ENCODE peak calls at places on chromosomes 11 and 22, in nine cellular contexts. S is ovary; X is fibroblast of the aortic adventitia; R is CD8-positive, alpha-beta T cell; N is left ventricle myocardium inferior; E is cardiac fibroblast; F is astrocyte of the spinal cord; Z is AG04450; M is IMR-90. O is an unnamed sample.

GRCh38 chr22:30191049-30191701 is 55.4 kb downstream of the LIF start:
- DNase-seq in N (no peak), S (no peak), E (no peak), Z (no peak), R (no peak), X (peak), M (peak), F (no peak), O (no peak)

GRCh38 chr11:36509265-36509664 is 807 bp downstream of the TRAF6 start:
- DNase-seq in E (peak), R (no peak), F (peak), Z (no peak), S (no peak), M (peak), X (peak), N (no peak), O (no peak)

GRCh38 chr11:2674681-2675131 is 25.1 kb downstream of the KCNQ1OT1 start:
- DNase-seq in X (peak), E (no peak), M (no peak), Z (no peak), F (no peak), R (no peak), N (no peak), S (peak), O (no peak)

GRCh38 chr11:62593434-62594044 is 2.2 kb upstream of the TUT1 start:
- DNase-seq in E (peak), R (peak), M (peak), S (peak), N (peak), F (peak), Z (peak), X (peak), O (peak)

GRCh38 chr11:2300936-2301630 is 635 bp downstream of the C11orf21 start:
- DNase-seq in F (no peak), M (no peak), X (no peak), R (no peak), S (no peak), E (no peak), N (no peak), Z (no peak), O (no peak)

GRCh38 chr11:33015621-33016551 is at the start of gene DEPDC7:
- DNase-seq in Z (peak), R (peak), N (peak), S (peak), X (peak), F (peak), E (peak), M (peak), O (peak)

GRCh38 chr11:105618343-105618955 is 8.6 kb downstream of the GRIA4 start:
- DNase-seq in E (no peak), R (no peak), Z (no peak), S (no peak), F (no peak), N (no peak), M (peak), X (no peak), O (peak)

GRCh38 chr11:70352601-70353000 is 45.7 kb upstream of the CTTN start:
- DNase-seq in Z (no peak), N (no peak), M (no peak), R (no peak), E (no peak), S (peak), F (no peak), X (no peak), O (no peak)

GRCh38 chr11:6391548-6392134 is 1.4 kb downstream of the SMPD1 start:
- DNase-seq in F (no peak), S (no peak), N (no peak), Z (no peak), X (no peak), E (no peak), M (no peak), R (no peak), O (no peak)

GRCh38 chr11:119933164-119933563 is 204.2 kb upstream of the NECTIN1 start:
- DNase-seq in R (no peak), S (no peak), N (no peak), E (no peak), Z (no peak), X (no peak), F (no peak), M (no peak), O (no peak)

GRCh38 chr22:44575344-44576268 is 77.6 kb upstream of the RTL6 start:
- DNase-seq in M (no peak), Z (no peak), R (no peak), N (no peak), E (no peak), F (no peak), S (peak), X (no peak), O (no peak)

GRCh38 chr22:21977814-21978213 is 4.8 kb downstream of the TOP3B start:
- DNase-seq in F (no peak), N (no peak), X (no peak), E (no peak), M (no peak), R (no peak), S (no peak), Z (no peak), O (no peak)

GRCh38 chr22:47567741-47568140 is 805.3 kb downstream of the TBC1D22A start:
- DNase-seq in X (no peak), M (no peak), F (no peak), N (no peak), Z (no peak), R (no peak), E (no peak), S (no peak), O (no peak)

GRCh38 chr11:77558380-77558779 is 31.4 kb upstream of the AQP11 start:
- DNase-seq in E (peak), F (no peak), M (no peak), X (no peak), R (no peak), Z (no peak), N (no peak), S (no peak), O (no peak)

GRCh38 chr11:78030429-78031325 is 7.6 kb upstream of the KCTD14 start:
- DNase-seq in S (no peak), R (no peak), N (peak), M (peak), X (peak), E (peak), F (peak), Z (no peak), O (peak)

GRCh38 chr11:6682591-6682935 is 577 bp downstream of the MRPL17 start:
- DNase-seq in Z (no peak), R (no peak), E (no peak), N (no peak), X (no peak), S (no peak), M (no peak), F (no peak), O (no peak)

GRCh38 chr22:35400335-35400680 is 368 bp downstream of the MCM5 start:
- DNase-seq in R (no peak), X (no peak), Z (no peak), N (no peak), M (no peak), E (no peak), S (no peak), F (no peak), O (no peak)

GRCh38 chr11:117273550-117274289 is 17.4 kb upstream of the BACE1-AS start:
- DNase-seq in X (peak), Z (peak), M (peak), F (peak), R (no peak), E (peak), N (no peak), S (no peak), O (no peak)

GRCh38 chr11:88695701-88696414 is 358.3 kb upstream of the CTSC start:
- DNase-seq in M (no peak), F (no peak), Z (no peak), X (no peak), R (no peak), N (no peak), S (no peak), E (no peak), O (no peak)

GRCh38 chr11:90558328-90558865 is 335.5 kb upstream of the CHORDC1 start:
- DNase-seq in S (no peak), F (no peak), M (no peak), Z (no peak), E (no peak), X (no peak), R (no peak), N (no peak), O (no peak)

GRCh38 chr22:23100124-23100801 is 29.9 kb downstream of the GNAZ start:
- DNase-seq in R (no peak), S (no peak), X (no peak), Z (no peak), M (no peak), N (no peak), E (no peak), F (no peak), O (no peak)

DNA sequence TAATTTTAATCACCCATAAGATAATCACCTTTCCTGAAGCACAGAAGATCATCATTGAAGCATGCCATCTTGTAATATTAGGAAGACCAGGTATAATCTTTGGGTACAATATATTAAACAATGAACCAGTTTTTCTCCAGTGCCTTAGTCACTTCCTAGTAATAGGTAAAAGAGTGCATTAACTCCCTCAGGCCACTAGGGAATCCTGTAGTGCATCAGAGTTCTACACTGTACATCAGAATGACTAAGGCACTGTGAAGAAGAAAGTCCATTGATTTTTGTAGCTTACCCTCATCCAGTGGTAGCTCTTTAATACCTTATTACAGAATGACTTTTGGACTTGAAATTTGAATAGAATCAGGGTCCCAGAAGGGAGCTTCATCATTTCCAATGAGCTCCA is 4.5 kb downstream of the C11orf87 start:
- DNase-seq in S (no peak), R (no peak), E (peak), F (no peak), M (no peak), X (no peak), Z (no peak), N (no peak), O (no peak)
- TF ChIP-seq CTCF in S (no peak), R (no peak), E (peak), F (peak), M (peak), X (peak), Z (peak), N (peak), O (no peak)

DNA sequence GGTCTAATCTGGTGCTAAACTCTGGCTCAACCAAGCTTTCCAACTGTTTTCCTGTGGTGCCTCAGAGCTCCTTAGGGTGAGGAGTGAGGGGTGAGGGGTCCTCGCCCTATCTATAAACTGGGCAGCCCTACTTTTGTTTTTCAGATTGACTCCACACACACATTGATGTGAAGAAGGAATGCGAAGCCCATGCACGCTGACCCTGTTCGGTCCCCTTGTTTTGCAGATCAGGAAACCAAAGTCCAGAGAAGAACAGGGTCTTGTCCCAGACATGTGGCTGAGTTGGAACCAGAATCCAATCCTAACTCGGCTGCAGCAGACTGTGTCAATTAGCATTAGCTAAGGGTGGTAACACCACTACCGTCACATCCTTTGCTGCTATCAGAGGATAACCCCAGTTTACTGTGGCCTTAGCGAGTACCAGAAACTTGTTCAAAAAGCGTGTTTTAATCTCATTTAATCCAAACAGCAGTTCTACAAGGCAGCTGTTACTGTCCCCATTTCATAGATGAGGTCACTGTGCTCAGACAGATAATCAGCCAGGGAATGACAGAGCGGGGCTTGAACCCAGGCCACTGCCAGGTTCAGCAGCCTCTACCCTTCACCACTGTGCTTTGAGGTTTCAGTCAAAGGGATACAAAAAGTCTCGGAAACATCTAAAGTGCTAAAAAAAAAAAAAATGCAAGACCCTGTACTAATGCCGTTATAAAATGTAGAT is 145.3 kb upstream of the SYT13 start:
- DNase-seq in N (no peak), X (no peak), R (no peak), M (no peak), E (no peak), Z (no peak), S (no peak), F (no peak), O (no peak)
- H3K4me3 ChIP-seq in N (no peak), X (no peak), R (no peak), M (no peak), E (no peak), Z (no peak), S (no peak), F (no peak), O (no peak)

DNA sequence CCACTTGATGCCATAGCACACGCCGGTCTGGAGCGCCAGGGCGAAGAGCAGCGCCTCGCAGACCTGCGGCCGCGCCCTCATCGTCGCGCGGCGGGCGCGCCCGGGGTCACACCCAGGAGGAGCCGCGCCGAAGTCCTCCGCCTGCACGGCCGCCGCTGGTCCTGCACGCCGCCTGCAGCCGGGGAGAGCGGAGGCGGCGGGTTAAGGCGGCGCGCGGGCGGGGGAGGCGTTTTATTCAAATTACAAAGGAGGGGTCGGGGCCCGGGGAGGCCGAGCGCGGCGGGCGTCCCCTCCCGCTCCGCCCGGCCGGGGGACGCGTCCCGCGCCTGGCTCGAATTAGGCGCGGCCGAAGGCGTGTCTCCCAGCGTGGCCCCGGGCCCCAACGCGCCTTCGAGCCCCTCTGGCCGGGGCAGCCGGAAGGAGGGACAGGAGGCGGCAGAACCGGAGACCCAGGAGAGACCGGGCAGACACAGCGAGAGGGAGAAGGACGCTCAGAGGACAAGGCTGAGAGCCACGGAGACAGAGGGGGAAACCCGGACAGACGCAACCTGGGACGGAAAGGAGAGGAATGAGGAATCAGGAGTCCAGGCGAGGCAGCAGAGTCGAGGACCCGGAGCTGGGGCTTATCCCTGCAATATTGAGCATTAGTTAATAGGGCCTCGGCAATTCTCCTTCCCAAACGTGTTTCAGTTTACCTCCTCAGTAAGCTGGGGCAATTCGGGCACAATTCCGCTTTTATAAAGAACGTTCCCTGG is at the start of gene WNT11:
- DNase-seq in E (peak), M (no peak), X (peak), S (peak), Z (no peak), R (no peak), N (peak), F (peak), O (no peak)
- TF ChIP-seq CTCF in E (no peak), M (no peak), X (no peak), S (no peak), Z (no peak), R (no peak), N (no peak), F (no peak), O (no peak)

GRCh38 chr11:8061555-8062428 is 19.2 kb upstream of the TUB start:
- DNase-seq in Z (no peak), R (no peak), N (no peak), M (no peak), X (no peak), S (no peak), F (no peak), E (no peak), O (no peak)

GRCh38 chr11:8062781-8063257 is 18.2 kb upstream of the TUB start:
- DNase-seq in R (no peak), M (no peak), F (no peak), Z (no peak), E (no peak), S (no peak), N (no peak), X (no peak), O (no peak)

GRCh38 chr11:8065031-8065430 is 16.0 kb upstream of the TUB start:
- DNase-seq in E (no peak), R (no peak), X (no peak), M (no peak), N (no peak), F (no peak), S (no peak), Z (no peak), O (no peak)

GRCh38 chr11:8060801-8061554 is 20.0 kb upstream of the TUB start:
- DNase-seq in X (peak), R (no peak), N (no peak), M (peak), S (no peak), F (peak), Z (peak), E (peak), O (no peak)

GRCh38 chr11:8063319-8063718 is 17.7 kb upstream of the TUB start:
- DNase-seq in Z (no peak), F (no peak), E (peak), M (peak), S (peak), R (no peak), X (peak), N (no peak), O (no peak)
- H3K4me3 ChIP-seq in Z (no peak), F (no peak), E (no peak), M (no peak), S (no peak), R (no peak), X (no peak), N (peak), O (no peak)

GRCh38 chr11:22042081-22042480 is 150.8 kb upstream of the ANO5 start:
- DNase-seq in S (no peak), R (no peak), E (no peak), F (no peak), N (no peak), M (no peak), X (no peak), Z (no peak), O (no peak)
- TF ChIP-seq CTCF in S (no peak), R (no peak), E (no peak), F (no peak), N (no peak), M (no peak), X (no peak), Z (no peak), O (no peak)

GRCh38 chr11:75151346-75152047 is 590 bp downstream of the SLCO2B1 start:
- DNase-seq in E (no peak), N (no peak), S (no peak), Z (no peak), X (no peak), F (no peak), M (no peak), R (no peak), O (no peak)
- H3K4me3 ChIP-seq in E (no peak), N (peak), S (peak), Z (no peak), X (no peak), F (no peak), M (no peak), R (no peak), O (peak)

O was measured in dorsolateral prefrontal cortex.